ENCODE peak calls at places on chromosomes 1 and 21, in five cellular contexts. Q, D, U, V and N are unnamed samples.

GRCh38 chr1:17553970-17554369 is 14.5 kb downstream of the ARHGEF10L start:
- DNase-seq in Q (no peak), D (no peak), U (peak; percentile 55), V (no peak), N (no peak)

GRCh38 chr1:226820935-226821718 is 49.3 kb upstream of the PSEN2 start:
- DNase-seq in Q (peak; percentile 77), D (peak; percentile 48), U (peak; percentile 85), V (peak; percentile 72), N (peak; percentile 99)

GRCh38 chr1:236516929-236517704 is 6.7 kb upstream of the LGALS8 start:
- DNase-seq in Q (no peak), D (peak; percentile 33), U (peak; percentile 32), V (no peak), N (no peak)

GRCh38 chr1:226829105-226829504 is 41.3 kb upstream of the PSEN2 start:
- DNase-seq in Q (no peak), D (no peak), U (no peak), V (no peak), N (no peak)

GRCh38 chr1:156705321-156705917 is at the start of gene CRABP2:
- DNase-seq in Q (no peak), D (no peak), U (peak; percentile 77), V (peak; percentile 20), N (peak; percentile 80)

GRCh38 chr21:41769521-41769920 is 2.7 kb upstream of the RIPK4 start:
- DNase-seq in Q (no peak), D (no peak), U (peak; percentile 3), V (no peak), N (no peak)

GRCh38 chr1:163275222-163275621 is 46.5 kb upstream of the NUF2 start:
- DNase-seq in Q (no peak), D (no peak), U (peak; percentile 19), V (no peak), N (no peak)

GRCh38 chr1:169312084-169312954 is 55.3 kb downstream of the NME7 start:
- DNase-seq in Q (no peak), D (peak; percentile 46), U (peak; percentile 47), V (no peak), N (no peak)

GRCh38 chr21:44485254-44485793 is 30.0 kb downstream of the LRRC3 start:
- DNase-seq in Q (no peak), D (peak; percentile 51), U (peak; percentile 75), V (no peak), N (no peak)

GRCh38 chr1:222627232-222627631 is 9.3 kb downstream of the MIA3 start:
- DNase-seq in Q (no peak), D (no peak), U (no peak), V (no peak), N (no peak)

GRCh38 chr1:29398431-29398830 is 162.1 kb downstream of the PTPRU start:
- DNase-seq in Q (no peak), D (no peak), U (peak; percentile 1), V (no peak), N (no peak)

GRCh38 chr1:15053091-15053657 is 100.4 kb upstream of the TMEM51 start:
- DNase-seq in Q (no peak), D (no peak), U (no peak), V (no peak), N (no peak)

GRCh38 chr1:72117621-72118020 is 164.7 kb downstream of the NEGR1 start:
- DNase-seq in Q (no peak), D (no peak), U (no peak), V (no peak), N (no peak)

GRCh38 chr1:92926873-92927272 is 34.4 kb downstream of the DIPK1A start:
- DNase-seq in Q (no peak), D (no peak), U (no peak), V (no peak), N (no peak)

GRCh38 chr1:94803517-94804441 is 16.4 kb upstream of the SLC44A3 start:
- DNase-seq in Q (no peak), D (no peak), U (no peak), V (peak; percentile 34), N (peak; percentile 71)

GRCh38 chr1:79128726-79129125 is 122.2 kb upstream of the ADGRL4 start:
- DNase-seq in Q (no peak), D (peak; percentile 18), U (no peak), V (no peak), N (no peak)

GRCh38 chr1:228081578-228082259 is 789 bp upstream of the ARF1 start:
- DNase-seq in Q (peak; percentile 18), D (no peak), U (peak; percentile 40), V (peak; percentile 39), N (no peak)

GRCh38 chr1:173222149-173223030 is 15.3 kb upstream of the TNFSF4 start:
- DNase-seq in Q (no peak), D (no peak), U (no peak), V (no peak), N (no peak)

GRCh38 chr1:219264557-219264956 is 90.9 kb downstream of the LYPLAL1 start:
- DNase-seq in Q (no peak), D (no peak), U (no peak), V (no peak), N (no peak)

GRCh38 chr1:154327466-154328317 is 2.4 kb downstream of the ATP8B2 start:
- DNase-seq in Q (no peak), D (no peak), U (no peak), V (peak; percentile 65), N (no peak)

GRCh38 chr1:164886101-164886500 is 327.1 kb downstream of the PBX1 start:
- DNase-seq in Q (no peak), D (no peak), U (peak; percentile 11), V (no peak), N (no peak)

GRCh38 chr21:44530221-44530902 is 9.6 kb downstream of the KRTAP10-1 start:
- DNase-seq in Q (no peak), D (no peak), U (no peak), V (no peak), N (peak; percentile 18)

GRCh38 chr1:55445416-55445815 is 230.3 kb upstream of the USP24 start:
- DNase-seq in Q (no peak), D (no peak), U (no peak), V (no peak), N (no peak)

GRCh38 chr21:14452842-14453241 is 69.9 kb upstream of the HSPA13 start:
- DNase-seq in Q (no peak), D (no peak), U (no peak), V (no peak), N (no peak)

GRCh38 chr1:2072891-2073290 is 22.7 kb downstream of the PRKCZ start:
- DNase-seq in Q (no peak), D (no peak), U (no peak), V (no peak), N (no peak)

GRCh38 chr21:42356680-42357079 is 5.9 kb upstream of the TFF2 start:
- DNase-seq in Q (no peak), D (no peak), U (no peak), V (no peak), N (no peak)

GRCh38 chr1:218785928-218786327 is 387.8 kb upstream of the LYPLAL1 start:
- DNase-seq in Q (peak; percentile 36), D (no peak), U (no peak), V (no peak), N (peak; percentile 65)

GRCh38 chr1:182426442-182427430 is 23.2 kb upstream of the RGSL1 start:
- DNase-seq in Q (no peak), D (no peak), U (no peak), V (no peak), N (no peak)

GRCh38 chr1:214514032-214514818 is 37.2 kb downstream of the PTPN14 start:
- DNase-seq in Q (no peak), D (no peak), U (no peak), V (no peak), N (no peak)

GRCh38 chr1:245999697-246000637 is 507.1 kb downstream of the SMYD3 start:
- DNase-seq in Q (no peak), D (no peak), U (no peak), V (no peak), N (no peak)

GRCh38 chr21:34865922-34866271 is 183.2 kb downstream of the RUNX1 start:
- DNase-seq in Q (no peak), D (no peak), U (peak; percentile 44), V (peak; percentile 28), N (no peak)

GRCh38 chr1:89844236-89844807 is 23.5 kb downstream of the LRRC8D start:
- DNase-seq in Q (no peak), D (no peak), U (no peak), V (no peak), N (no peak)

GRCh38 chr1:89844860-89845259 is 24.0 kb downstream of the LRRC8D start:
- DNase-seq in Q (no peak), D (no peak), U (no peak), V (no peak), N (no peak)

GRCh38 chr1:89843279-89844121 is 22.7 kb downstream of the LRRC8D start:
- DNase-seq in Q (peak; percentile 73), D (peak; percentile 72), U (peak; percentile 83), V (peak; percentile 80), N (peak; percentile 77)

GRCh38 chr1:89850844-89851410 is 30.1 kb downstream of the LRRC8D start:
- DNase-seq in Q (no peak), D (no peak), U (no peak), V (no peak), N (no peak)

GRCh38 chr1:89847191-89847729 is 26.4 kb downstream of the LRRC8D start:
- DNase-seq in Q (no peak), D (no peak), U (no peak), V (no peak), N (no peak)
- TF ChIP-seq CTCF in Q (no peak), D (no peak), U (no peak), V (no peak), N (no peak)

GRCh38 chr1:153288634-153289275 is 24.0 kb downstream of the PGLYRP3 start:
- DNase-seq in Q (no peak), D (peak; percentile 71), U (no peak), V (no peak), N (no peak)
- TF ChIP-seq CTCF in Q (peak; percentile 12), D (peak; percentile 49), U (no peak), V (no peak), N (no peak)

DNA sequence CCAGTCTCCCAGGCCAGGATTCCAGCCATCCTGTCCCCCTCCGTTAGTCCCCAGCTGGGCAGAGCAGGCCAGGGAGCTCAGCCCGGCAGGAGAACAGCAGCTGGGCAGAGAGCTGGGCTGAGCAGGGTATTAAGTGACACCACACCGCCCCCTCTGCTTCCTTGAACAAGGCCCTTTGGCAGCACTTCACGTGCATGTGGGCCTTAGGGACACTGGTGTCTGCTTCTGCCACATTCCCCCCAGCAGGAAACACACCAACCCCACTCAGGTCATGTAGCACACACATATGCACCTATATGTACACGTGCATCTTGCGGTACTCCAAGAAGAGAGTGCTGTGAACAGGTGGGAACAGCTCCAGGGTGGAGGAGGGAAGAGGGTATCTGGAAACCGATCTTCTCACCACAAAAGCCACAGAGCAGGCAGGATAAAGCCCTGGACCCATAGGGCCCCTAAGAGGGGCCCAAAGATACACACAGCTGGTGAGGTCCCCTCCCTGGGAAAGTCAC is 4.6 kb downstream of the EPHA2 start:
- DNase-seq in Q (no peak), D (no peak), U (no peak), V (no peak), N (no peak)
- TF ChIP-seq CTCF in Q (peak; percentile 7), D (no peak), U (peak; percentile 4), V (no peak), N (no peak)

GRCh38 chr1:178091986-178092745 is 1.7 kb upstream of the RASAL2 start:
- DNase-seq in Q (no peak), D (no peak), U (no peak), V (no peak), N (no peak)

GRCh38 chr1:178096421-178096820 is 2.5 kb downstream of the RASAL2 start:
- DNase-seq in Q (no peak), D (no peak), U (no peak), V (no peak), N (no peak)

GRCh38 chr1:178093958-178094751 is at the start of gene RASAL2:
- DNase-seq in Q (peak; percentile 73), D (peak; percentile 82), U (peak; percentile 87), V (peak; percentile 66), N (peak; percentile 81)

GRCh38 chr1:178093150-178093957 is 550 bp upstream of the RASAL2 start:
- DNase-seq in Q (peak; percentile 93), D (peak; percentile 98), U (peak; percentile 97), V (peak; percentile 91), N (peak; percentile 94)

GRCh38 chr1:178094752-178095645 is 1.1 kb downstream of the RASAL2 start:
- DNase-seq in Q (no peak), D (no peak), U (no peak), V (no peak), N (no peak)
- TF ChIP-seq CTCF in Q (no peak), D (no peak), U (no peak), V (no peak), N (no peak)